ENCODE peak calls at places on chromosomes 7 and 10, in four cellular contexts. A is CD8-positive, alpha-beta memory T cell; E is ascending aorta; G is Panc1. U is an unnamed sample.

GRCh38 chr10:44399478-44400451 is 14.9 kb upstream of the CXCL12 start:
- DNase-seq in G (no peak), A (no peak), E (peak), U (no peak)

GRCh38 chr10:24784923-24785322 is 61.2 kb upstream of the ARHGAP21 start:
- DNase-seq in G (no peak), A (no peak), E (no peak), U (no peak)

GRCh38 chr10:130354976-130355795 is 219.0 kb downstream of the GLRX3 start:
- DNase-seq in A (no peak), G (no peak), E (no peak), U (no peak)

GRCh38 chr10:19204239-19204917 is 155.8 kb downstream of the MALRD1 start:
- DNase-seq in E (no peak), A (no peak), G (no peak), U (no peak)

GRCh38 chr10:75097666-75098285 is 13.7 kb upstream of the SAMD8 start:
- DNase-seq in E (no peak), G (no peak), A (no peak), U (no peak)

GRCh38 chr10:50497758-50498157 is 126.0 kb downstream of the SGMS1 start:
- DNase-seq in E (no peak), G (no peak), A (no peak), U (peak)

GRCh38 chr7:20158684-20159083 is 58.5 kb downstream of the MACC1 start:
- DNase-seq in E (no peak), G (no peak), A (no peak), U (no peak)

GRCh38 chr10:106973716-106974115 is 190.8 kb downstream of the SORCS1 start:
- DNase-seq in A (no peak), G (no peak), E (no peak), U (no peak)

GRCh38 chr7:67302113-67303039 is 305.7 kb downstream of the TYW1 start:
- DNase-seq in A (peak), G (peak), E (peak), U (peak)

GRCh38 chr7:45053941-45054340 is 34.8 kb downstream of the NACAD start:
- DNase-seq in A (no peak), E (peak), G (no peak), U (no peak)

GRCh38 chr7:2869981-2870380 is 25.9 kb upstream of the GNA12 start:
- DNase-seq in A (no peak), E (no peak), G (no peak), U (no peak)

GRCh38 chr7:87851242-87851641 is 24.9 kb downstream of the SLC25A40 start:
- DNase-seq in G (no peak), A (no peak), E (no peak), U (no peak)

DNA sequence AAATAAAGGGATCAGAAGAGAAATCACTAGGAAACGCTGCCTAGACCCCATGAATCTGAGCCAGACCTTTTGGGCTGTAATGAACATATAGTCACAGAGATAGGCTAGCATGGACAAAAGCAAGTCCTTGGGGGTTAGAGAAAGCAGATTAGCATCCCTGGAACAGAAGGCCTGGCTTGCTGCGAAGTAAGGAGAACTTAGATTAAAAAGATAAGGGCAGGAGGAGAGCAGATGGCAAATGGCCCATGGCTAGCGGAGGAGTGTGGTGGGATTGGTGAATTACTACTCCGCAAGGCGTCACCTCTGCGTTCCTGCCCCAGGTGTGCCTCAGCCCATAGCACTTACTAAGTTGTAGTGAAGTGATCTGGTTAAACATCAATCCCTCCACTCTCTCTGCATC is 92.3 kb upstream of the ZNF438 start:
- DNase-seq in G (no peak), A (no peak), E (no peak), U (no peak)
- H3K4me3 ChIP-seq in G (no peak), A (no peak), E (no peak), U (no peak)

GRCh38 chr10:128047991-128048826 is 78.0 kb downstream of the MKI67 start:
- DNase-seq in G (no peak), A (peak), E (no peak), U (peak)
- H3K4me3 ChIP-seq in G (no peak), A (peak), E (no peak), U (peak)

DNA sequence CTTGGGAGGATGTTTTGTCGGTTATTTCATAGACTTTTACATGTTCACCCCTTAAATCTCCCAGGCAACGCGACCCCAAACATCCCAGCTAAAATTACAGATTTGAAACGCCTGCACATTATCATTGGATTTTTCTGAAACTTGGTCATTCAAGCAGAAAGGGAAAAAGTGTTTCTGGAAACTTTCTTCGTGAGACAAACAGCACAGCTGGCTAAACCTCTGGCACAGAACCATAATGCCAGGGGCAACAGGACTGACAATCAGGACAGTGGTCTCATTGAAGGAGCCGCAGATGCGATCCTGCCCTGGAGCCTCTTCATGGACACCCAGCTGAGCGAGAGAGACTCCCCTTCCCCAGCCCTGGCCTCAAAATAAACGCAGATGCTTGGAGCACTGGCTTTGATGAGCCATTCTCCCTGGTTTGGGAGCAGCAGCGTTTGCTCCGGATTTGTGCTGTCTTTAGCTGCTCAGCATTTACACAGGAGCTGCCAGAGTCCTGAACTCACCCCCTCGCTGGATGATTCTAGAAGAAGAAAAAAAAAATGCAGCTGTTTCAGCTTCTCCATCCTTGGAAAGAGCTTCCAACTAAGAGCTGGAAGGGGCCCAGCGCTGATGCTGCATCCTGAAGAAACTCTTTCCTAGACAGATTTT is 30.0 kb downstream of the AFAP1L2 start:
- DNase-seq in E (peak), A (no peak), G (no peak), U (no peak)
- H3K4me3 ChIP-seq in E (no peak), A (no peak), G (no peak), U (no peak)

GRCh38 chr10:7855205-7855604 is 36.9 kb downstream of the TAF3 start:
- DNase-seq in E (no peak), A (no peak), G (no peak), U (no peak)
- H3K4me3 ChIP-seq in E (no peak), A (no peak), G (no peak), U (no peak)

GRCh38 chr7:36287371-36288241 is 102.1 kb upstream of the ANLN start:
- DNase-seq in G (peak), A (peak), E (no peak), U (no peak)

GRCh38 chr7:36288501-36288900 is 101.2 kb upstream of the ANLN start:
- DNase-seq in G (no peak), E (no peak), A (no peak), U (no peak)

GRCh38 chr7:36289833-36290661 is 99.6 kb upstream of the ANLN start:
- DNase-seq in A (no peak), G (peak), E (peak), U (no peak)

GRCh38 chr7:36295090-36295489 is 94.6 kb upstream of the ANLN start:
- DNase-seq in E (no peak), G (no peak), A (no peak), U (no peak)

DNA sequence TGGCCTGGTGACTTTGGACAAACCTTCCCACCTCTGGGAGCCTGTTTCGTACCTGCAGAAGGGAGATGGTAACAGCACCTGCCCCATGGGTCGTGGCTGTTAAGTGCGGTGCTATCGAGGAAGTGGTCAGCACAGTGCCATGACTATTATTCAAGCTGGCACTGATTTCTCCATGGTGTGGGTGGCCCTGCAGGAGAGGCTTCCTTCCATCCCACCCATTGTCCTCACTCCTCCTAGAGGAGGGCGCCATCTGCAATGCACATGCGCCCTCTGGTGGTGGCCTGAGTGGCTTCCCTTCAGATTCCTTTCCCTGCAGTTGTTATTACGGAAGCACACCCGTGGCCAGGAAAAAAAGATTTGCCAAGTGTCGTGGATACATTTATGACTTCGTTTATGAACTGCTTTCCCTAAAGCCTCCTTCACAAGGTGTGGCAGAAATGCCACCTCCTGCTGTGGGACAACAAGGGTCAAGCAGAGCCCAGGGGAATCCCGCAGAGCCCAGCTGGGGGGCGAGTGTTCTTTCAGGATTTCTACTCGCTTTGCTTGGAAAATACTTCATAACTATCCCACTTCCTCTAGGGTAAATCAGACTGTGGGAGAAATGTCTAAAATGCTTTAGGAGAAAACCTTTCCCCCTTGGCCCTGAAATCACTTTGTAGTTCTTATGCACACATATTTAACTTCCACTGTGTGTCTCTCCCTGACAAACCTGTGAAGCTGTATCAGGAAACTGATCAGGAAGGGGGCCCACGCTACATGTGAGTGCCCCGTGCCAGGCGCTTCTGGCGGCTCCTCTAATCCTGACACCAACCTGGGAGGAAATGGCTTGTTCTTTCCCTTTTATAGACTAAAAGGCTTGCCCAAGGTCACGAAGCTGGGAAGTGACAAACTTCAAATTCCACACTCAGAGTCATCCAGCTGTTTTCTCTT is 98.0 kb upstream of the ANLN start:
- DNase-seq in E (peak), G (peak), A (peak), U (peak)
- H3K4me3 ChIP-seq in E (peak), G (peak), A (peak), U (peak)

GRCh38 chr10:49185213-49185612 is 3.0 kb downstream of the TMEM273 start:
- DNase-seq in A (no peak), E (peak), G (no peak), U (no peak)

GRCh38 chr10:49189422-49189821 is 1.2 kb upstream of the TMEM273 start:
- DNase-seq in A (no peak), G (no peak), E (peak), U (no peak)

GRCh38 chr10:49186613-49187012 is 1.6 kb downstream of the TMEM273 start:
- DNase-seq in G (no peak), A (no peak), E (no peak), U (no peak)

GRCh38 chr10:49187044-49187484 is 1.1 kb downstream of the TMEM273 start:
- DNase-seq in A (no peak), E (peak), G (no peak), U (no peak)

DNA sequence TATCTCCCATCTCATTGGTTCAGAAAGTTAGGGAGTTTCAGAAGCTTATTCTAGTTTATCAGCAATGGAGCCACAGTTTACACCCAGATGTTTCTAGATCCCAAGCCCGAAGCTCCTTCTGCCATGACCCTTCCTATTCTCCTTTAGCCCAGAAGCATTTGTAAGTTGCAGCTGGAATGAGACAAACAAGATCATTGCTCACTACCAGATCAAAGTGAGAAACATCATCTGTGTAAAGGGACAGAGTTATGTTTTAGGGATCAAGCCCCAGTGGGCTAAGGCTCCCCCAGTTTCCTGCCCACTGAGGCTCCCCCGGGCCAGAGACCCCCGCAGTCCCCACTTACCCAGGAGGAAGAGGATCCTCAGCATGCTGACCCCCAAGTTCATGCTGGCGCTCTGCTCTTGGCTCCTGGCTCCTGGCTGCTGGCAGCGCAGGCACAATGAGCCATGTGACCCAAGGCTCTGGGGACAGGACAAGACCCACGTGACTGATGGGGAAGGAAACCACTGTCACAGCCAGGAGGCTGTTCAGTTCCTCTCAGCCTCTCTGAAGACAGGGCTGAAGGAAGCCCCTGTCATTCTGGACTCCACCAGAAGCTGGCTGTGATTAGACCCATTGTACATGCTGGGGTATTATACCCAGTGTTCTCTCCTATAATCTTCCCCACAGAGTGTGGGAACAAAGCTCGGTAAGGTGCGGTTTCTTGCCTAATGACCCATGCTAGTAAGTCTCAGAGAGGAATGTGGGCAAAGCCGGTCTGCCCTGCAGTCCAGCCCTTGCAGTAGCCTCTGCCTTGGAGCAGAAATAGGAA is at the start of gene TMEM273:
- DNase-seq in G (no peak), E (peak), A (no peak), U (no peak)
- H3K4me3 ChIP-seq in G (no peak), E (no peak), A (peak), U (peak)

U was measured in CD4-positive, CD25-positive, alpha-beta regulatory T cell.